ENCODE peak calls at places on chromosomes 16 and 17, in seven cellular contexts. K is GM13976, P is WTC11, V is H7, L is GM06990, Y is Karpas-422, B is LoVo. A is an unnamed sample.

GRCh38 chr17:72136692-72137550 is 16.1 kb downstream of the SOX9 start:
- DNase-seq in Y (no peak), P (no peak), B (no peak), K (no peak), L (no peak), V (no peak), A (no peak)

GRCh38 chr17:77374170-77374936 is 233.6 kb downstream of the SEC14L1 start:
- DNase-seq in L (peak), Y (peak), P (peak), K (no peak), B (no peak), V (peak), A (peak)

GRCh38 chr17:79732804-79733691 is 2.3 kb downstream of the ENPP7 start:
- DNase-seq in Y (peak), L (peak), P (no peak), V (peak), K (peak), B (no peak), A (no peak)

GRCh38 chr16:70688266-70688742 is 2.5 kb upstream of the MTSS2 start:
- DNase-seq in B (no peak), L (no peak), V (no peak), P (no peak), K (no peak), Y (no peak), A (no peak)

GRCh38 chr17:81050645-81051625 is 16.0 kb downstream of the BAIAP2 start:
- DNase-seq in K (no peak), L (no peak), V (no peak), Y (no peak), B (no peak), P (no peak), A (no peak)

GRCh38 chr16:56999409-57000270 is 10.3 kb downstream of the NLRC5 start:
- DNase-seq in Y (no peak), B (no peak), P (no peak), L (peak), K (peak), V (peak), A (no peak)

GRCh38 chr16:57041182-57042156 is 50.9 kb upstream of the CPNE2 start:
- DNase-seq in P (no peak), V (peak), L (peak), K (peak), Y (peak), B (no peak), A (no peak)

GRCh38 chr17:77608431-77608830 is 350.1 kb upstream of the TNRC6C start:
- DNase-seq in Y (no peak), V (peak), L (no peak), B (no peak), K (no peak), P (no peak), A (no peak)

GRCh38 chr17:45430006-45430737 is 2.5 kb downstream of the ARHGAP27 start:
- DNase-seq in L (no peak), B (no peak), Y (no peak), K (no peak), P (peak), V (no peak), A (no peak)

GRCh38 chr17:78839762-78840529 is 668 bp downstream of the USP36 start:
- DNase-seq in V (peak), B (peak), K (peak), Y (peak), L (peak), P (no peak), A (no peak)

GRCh38 chr17:66952681-66953638 is 11.5 kb upstream of the CACNG4 start:
- DNase-seq in P (no peak), L (no peak), V (peak), K (no peak), Y (no peak), B (no peak), A (peak)

GRCh38 chr17:4800462-4801185 is 1.5 kb downstream of the C17orf114 start:
- DNase-seq in V (no peak), Y (no peak), K (no peak), L (no peak), B (no peak), P (no peak), A (no peak)

GRCh38 chr17:6786618-6787017 is 10.6 kb downstream of the FBXO39 start:
- DNase-seq in P (no peak), B (no peak), Y (no peak), L (no peak), K (no peak), V (no peak), A (no peak)

GRCh38 chr17:3963214-3964201 is 729 bp downstream of the ATP2A3 start:
- DNase-seq in Y (peak), B (no peak), L (peak), P (peak), V (peak), K (peak), A (no peak)

GRCh38 chr16:69286941-69287713 is 24.0 kb upstream of the VPS4A start:
- DNase-seq in K (peak), P (no peak), B (peak), L (no peak), Y (peak), V (peak), A (no peak)

GRCh38 chr16:57601801-57602478 is 26.5 kb upstream of the ADGRG1 start:
- DNase-seq in L (peak), V (no peak), Y (no peak), K (peak), B (no peak), P (no peak), A (peak)

GRCh38 chr17:48307814-48308411 is 122.1 kb downstream of the SKAP1 start:
- DNase-seq in V (peak), Y (peak), K (peak), L (no peak), P (peak), B (peak), A (peak)

GRCh38 chr17:83144421-83145357 is 65.3 kb downstream of the METRNL start:
- DNase-seq in L (no peak), B (no peak), V (no peak), Y (no peak), P (no peak), K (no peak), A (peak)

GRCh38 chr17:3755335-3756030 is 31.8 kb downstream of the HASPIN start:
- DNase-seq in L (no peak), Y (no peak), P (no peak), K (no peak), V (no peak), B (no peak), A (peak)

GRCh38 chr16:84175351-84176081 is 11.3 kb downstream of the TAF1C start:
- DNase-seq in K (no peak), B (peak), P (peak), Y (no peak), L (no peak), V (peak), A (peak)

GRCh38 chr17:76382305-76382802 is 2.1 kb upstream of the SPHK1 start:
- DNase-seq in B (no peak), P (peak), V (peak), Y (no peak), K (no peak), L (no peak), A (peak)

GRCh38 chr16:49452108-49452507 is 78.5 kb downstream of the C16orf78 start:
- DNase-seq in L (no peak), P (no peak), V (no peak), Y (no peak), K (no peak), B (no peak), A (peak)

GRCh38 chr17:16948587-16949376 is 23.1 kb downstream of the TNFRSF13B start:
- DNase-seq in V (no peak), B (no peak), P (peak), Y (no peak), L (no peak), K (no peak), A (no peak)

GRCh38 chr17:50893183-50893993 is 27.2 kb upstream of the TOB1 start:
- DNase-seq in L (no peak), P (no peak), B (peak), V (peak), K (peak), Y (no peak), A (peak)

GRCh38 chr17:78106211-78106610 is 22.3 kb downstream of the TMC6 start:
- DNase-seq in B (no peak), Y (no peak), L (no peak), V (peak), P (no peak), K (no peak), A (no peak)

GRCh38 chr17:78124081-78124835 is 4.3 kb downstream of the TMC6 start:
- DNase-seq in B (no peak), P (no peak), V (no peak), Y (peak), K (peak), L (peak), A (no peak)

GRCh38 chr17:15883617-15884111 is 61.3 kb upstream of the ADORA2B start:
- DNase-seq in P (no peak), K (no peak), V (no peak), L (no peak), Y (no peak), B (peak), A (no peak)

GRCh38 chr17:63450551-63450950 is 4.4 kb upstream of the CYB561 start:
- DNase-seq in K (no peak), L (no peak), V (peak), P (no peak), Y (no peak), B (no peak), A (peak)

GRCh38 chr17:82217120-82217529 is 4.5 kb upstream of the CCDC57 start:
- DNase-seq in P (no peak), L (no peak), Y (no peak), K (no peak), V (no peak), B (no peak), A (no peak)

GRCh38 chr17:67239597-67239996 is 5.4 kb downstream of the HELZ start:
- DNase-seq in V (no peak), K (no peak), P (no peak), B (no peak), L (no peak), Y (no peak), A (no peak)

GRCh38 chr17:39196820-39197331 is 593 bp downstream of the CACNB1 start:
- DNase-seq in Y (peak), B (peak), P (peak), V (peak), K (no peak), L (peak), A (no peak)

GRCh38 chr17:36627101-36627500 is 25.7 kb downstream of the MRM1 start:
- DNase-seq in L (no peak), B (no peak), V (peak), Y (no peak), P (peak), K (no peak), A (no peak)

GRCh38 chr17:33267279-33267790 is 25.8 kb downstream of the ASIC2 start:
- DNase-seq in K (no peak), L (no peak), V (no peak), P (no peak), B (no peak), Y (no peak), A (no peak)

A was measured in islet precursor cell.